ENCODE peak calls at places on chromosome 22, in four cellular contexts. Q is tibial nerve, D is transverse colon, Y is suprapubic skin. S is an unnamed sample.

GRCh38 chr22:19055801-19056200 is 66.4 kb downstream of the DGCR2 start:
- DNase-seq in Q (no peak), D (no peak), Y (peak; percentile 40), S (peak; percentile 20)

GRCh38 chr22:26489447-26490036 is 5.9 kb downstream of the SRRD start:
- DNase-seq in Q (no peak), D (no peak), Y (no peak), S (no peak)

GRCh38 chr22:19321757-19322156 is 30.2 kb upstream of the CLTCL1 start:
- DNase-seq in Q (no peak), D (no peak), Y (no peak), S (no peak)

GRCh38 chr22:27122561-27122960 is 465.2 kb downstream of the MIAT start:
- DNase-seq in Q (no peak), D (no peak), Y (no peak), S (no peak)

GRCh38 chr22:19951351-19951750 is 9.7 kb upstream of the TXNRD2 start:
- DNase-seq in Q (no peak), D (no peak), Y (no peak), S (no peak)

GRCh38 chr22:43292633-43293025 is 50.5 kb downstream of the SCUBE1 start:
- DNase-seq in Q (no peak), D (no peak), Y (no peak), S (no peak)

GRCh38 chr22:19669570-19669969 is 44.7 kb upstream of the SEPTIN5 start:
- DNase-seq in Q (no peak), D (no peak), Y (no peak), S (no peak)

GRCh38 chr22:40196628-40197027 is 18.9 kb downstream of the TNRC6B start:
- DNase-seq in Q (no peak), D (no peak), Y (peak; percentile 15), S (no peak)

GRCh38 chr22:26461188-26461810 is 22.3 kb downstream of the HPS4 start:
- DNase-seq in Q (peak; percentile 32), D (peak; percentile 64), Y (no peak), S (peak; percentile 71)

GRCh38 chr22:32205974-32206773 is 1.3 kb upstream of the RFPL2 start:
- DNase-seq in Q (no peak), D (no peak), Y (no peak), S (no peak)

GRCh38 chr22:25942126-25942988 is 200.4 kb downstream of the MYO18B start:
- DNase-seq in Q (no peak), D (no peak), Y (no peak), S (no peak)

GRCh38 chr22:33299245-33299956 is 241.2 kb upstream of the SYN3 start:
- DNase-seq in Q (no peak), D (no peak), Y (no peak), S (no peak)

GRCh38 chr22:44111562-44112155 is 69.1 kb upstream of the PARVG start:
- DNase-seq in Q (no peak), D (no peak), Y (peak; percentile 14), S (no peak)

GRCh38 chr22:19336133-19337075 is 44.9 kb upstream of the CLTCL1 start:
- DNase-seq in Q (no peak), D (peak; percentile 13), Y (no peak), S (no peak)

GRCh38 chr22:27372969-27373670 is 428.4 kb downstream of the MN1 start:
- DNase-seq in Q (no peak), D (peak; percentile 88), Y (no peak), S (peak; percentile 65)

GRCh38 chr22:40525250-40525884 is 111.2 kb downstream of the MRTFA start:
- DNase-seq in Q (no peak), D (peak; percentile 51), Y (no peak), S (peak; percentile 48)

GRCh38 chr22:42930810-42931420 is 73.8 kb upstream of the ARFGAP3 start:
- DNase-seq in Q (no peak), D (no peak), Y (no peak), S (no peak)

GRCh38 chr22:32561163-32561562 is 86.6 kb downstream of the FBXO7 start:
- DNase-seq in Q (no peak), D (no peak), Y (no peak), S (no peak)

GRCh38 chr22:19463491-19464469 is 15.2 kb downstream of the UFD1 start:
- DNase-seq in Q (peak; percentile 23), D (no peak), Y (no peak), S (no peak)

GRCh38 chr22:27686534-27686933 is 115.0 kb downstream of the MN1 start:
- DNase-seq in Q (no peak), D (peak; percentile 34), Y (peak; percentile 70), S (peak; percentile 87)

GRCh38 chr22:26417406-26417805 is 11.7 kb upstream of the ASPHD2 start:
- DNase-seq in Q (no peak), D (no peak), Y (no peak), S (no peak)

GRCh38 chr22:44338906-44339305 is 26.2 kb upstream of the SHISAL1 start:
- DNase-seq in Q (no peak), D (no peak), Y (no peak), S (peak; percentile 79)

GRCh38 chr22:23781533-23781932 is 5.2 kb upstream of the SMARCB1 start:
- DNase-seq in Q (no peak), D (no peak), Y (peak; percentile 75), S (no peak)

GRCh38 chr22:19718255-19719054 is 4.2 kb downstream of the SEPTIN5 start:
- DNase-seq in Q (no peak), D (no peak), Y (no peak), S (no peak)

GRCh38 chr22:19430890-19431541 is 517 bp downstream of the HIRA start:
- DNase-seq in Q (no peak), D (peak; percentile 79), Y (peak; percentile 76), S (peak; percentile 65)

GRCh38 chr22:29342577-29343312 is 27.2 kb upstream of the RASL10A start:
- DNase-seq in Q (no peak), D (no peak), Y (no peak), S (peak; percentile 58)

GRCh38 chr22:28882545-28882877 is 861 bp upstream of the ZNRF3 start:
- DNase-seq in Q (no peak), D (no peak), Y (no peak), S (no peak)

GRCh38 chr22:43152355-43153071 is 1.2 kb downstream of the TSPO start:
- DNase-seq in Q (peak; percentile 53), D (peak; percentile 88), Y (peak; percentile 91), S (peak; percentile 93)

GRCh38 chr22:22711532-22711913 is 67.1 kb downstream of the GGTLC2 start:
- DNase-seq in Q (no peak), D (no peak), Y (no peak), S (no peak)

GRCh38 chr22:27558658-27559371 is 242.7 kb downstream of the MN1 start:
- DNase-seq in Q (no peak), D (peak; percentile 23), Y (no peak), S (no peak)

GRCh38 chr22:19962909-19963806 is 21.5 kb upstream of the TXNRD2 start:
- DNase-seq in Q (no peak), D (peak; percentile 93), Y (peak; percentile 90), S (peak; percentile 95)

GRCh38 chr22:19109198-19110063 is 12.8 kb downstream of the DGCR2 start:
- DNase-seq in Q (no peak), D (peak; percentile 52), Y (no peak), S (peak; percentile 68)

GRCh38 chr22:43235445-43236400 is 48.8 kb upstream of the TTLL12 start:
- DNase-seq in Q (no peak), D (no peak), Y (no peak), S (no peak)

GRCh38 chr22:49826603-49827306 is 918 bp downstream of the BRD1 start:
- DNase-seq in Q (no peak), D (peak; percentile 47), Y (no peak), S (peak; percentile 66)

DNA sequence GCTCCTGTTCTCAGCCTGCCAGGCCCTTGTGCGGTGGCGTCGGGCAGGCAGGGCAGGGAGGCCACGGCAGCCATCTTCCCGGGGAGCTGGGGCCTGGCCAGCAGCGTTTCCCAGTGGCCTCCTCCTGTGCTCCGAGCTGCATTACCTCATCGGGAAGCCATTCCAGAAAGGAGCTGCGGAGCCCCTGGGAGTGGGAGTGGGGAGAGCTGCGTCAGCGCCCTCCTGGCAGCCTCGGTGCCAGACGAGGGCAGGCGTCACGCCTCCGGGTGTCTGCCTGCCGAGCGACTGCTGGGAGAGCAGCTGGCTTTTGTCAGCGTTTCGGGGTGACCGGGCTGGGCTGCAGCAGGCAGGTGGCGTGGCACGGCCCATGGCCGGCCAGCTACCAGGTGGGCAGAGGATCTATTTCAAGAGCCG is 30.9 kb upstream of the WNT7B start:
- DNase-seq in Q (peak; percentile 71), D (peak; percentile 58), Y (peak; percentile 93), S (peak; percentile 39)
- TF ChIP-seq EP300 in Q (peak; percentile 90), D (no peak), Y (no peak), S (peak; percentile 91)

GRCh38 chr22:45438364-45438763 is 24.9 kb downstream of the RIBC2 start:
- DNase-seq in Q (no peak), D (no peak), Y (no peak), S (no peak)
- H3K27ac ChIP-seq in Q (no peak overlapping the region), D (no peak overlapping the region), Y (no peak overlapping the region), S (no peak overlapping the region)

DNA sequence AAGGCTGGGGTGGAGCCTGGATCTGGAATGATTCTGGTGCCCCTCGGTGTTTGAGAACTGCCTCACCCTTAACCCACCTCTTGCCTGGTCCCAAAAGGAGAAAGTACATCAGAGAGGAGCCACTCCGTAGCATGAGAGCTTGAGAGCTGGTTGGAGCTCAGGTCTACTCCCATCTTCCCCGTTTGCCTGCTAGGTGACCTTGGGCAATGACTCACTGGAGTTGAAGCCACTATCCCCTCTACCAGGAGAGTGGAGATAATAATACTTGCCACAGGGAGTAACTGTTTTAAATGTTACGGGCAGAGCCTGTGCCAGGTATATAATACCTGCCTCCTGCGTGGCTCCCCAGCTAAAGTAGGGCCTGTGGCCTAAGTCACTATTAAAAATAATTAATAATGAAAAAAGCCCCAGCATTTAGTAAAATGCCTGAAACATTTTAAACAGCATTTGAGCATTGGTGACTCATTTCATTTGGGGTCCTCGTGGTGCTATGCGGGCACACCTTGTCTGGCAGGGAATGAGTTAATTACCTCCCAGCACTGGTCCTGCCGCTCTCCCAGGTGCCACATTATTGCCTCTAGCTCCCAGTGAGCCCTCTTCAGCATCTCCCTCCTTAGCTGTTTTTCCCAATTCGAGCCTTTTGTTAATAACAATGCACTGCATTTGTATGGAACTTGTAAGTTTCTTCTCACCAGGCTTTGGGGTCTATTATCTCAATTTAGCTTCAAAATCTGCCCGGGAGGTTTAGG is 22.5 kb downstream of the CYTH4 start:
- DNase-seq in Q (no peak), D (no peak), Y (no peak), S (no peak)
- H3K4me1 ChIP-seq in Q (peaks cover 48% of the 10 kb centered on the region), D (peaks cover 37% of the 10 kb centered on the region), Y (peaks cover 34% of the 10 kb centered on the region), S (peaks cover 83% of the 10 kb centered on the region)

GRCh38 chr22:30575011-30575671 is 676 bp upstream of the GAL3ST1 start:
- DNase-seq in Q (no peak), D (no peak), Y (no peak), S (peak; percentile 75)
- TF ChIP-seq EP300 in Q (peak; percentile 85), D (no peak), Y (no peak), S (no peak)

DNA sequence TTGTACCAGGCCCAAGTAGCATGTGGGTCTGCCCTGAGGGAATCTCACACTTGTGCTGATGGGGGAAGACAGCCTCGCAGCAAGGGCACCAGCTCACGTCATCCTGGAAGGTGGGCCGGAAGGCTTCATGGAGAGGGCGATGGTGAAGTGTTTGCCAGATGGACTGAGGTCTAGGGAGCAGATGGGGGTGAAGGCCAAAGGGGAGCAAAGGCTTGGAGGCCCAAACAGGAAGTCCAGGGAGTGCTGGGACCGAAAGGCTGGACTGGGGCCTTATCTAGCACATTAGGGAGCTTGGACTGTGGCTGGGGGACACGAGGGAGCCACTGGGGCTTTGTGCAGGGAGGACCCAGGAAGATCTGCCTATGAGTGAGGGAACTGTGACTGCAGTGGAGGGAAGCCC is 1.2 kb upstream of the TNFRSF13C start:
- DNase-seq in Q (no peak), D (no peak), Y (no peak), S (no peak)
- H3K27ac ChIP-seq in Q (no peak overlapping the region), D (no peak overlapping the region), Y (no peak overlapping the region), S (no peak overlapping the region)

S was measured in stomach.